ENCODE peak calls at places on chromosomes 7 and 10, in nine cellular contexts. One of them, this sample, is unnamed.

GRCh38 chr10:130485958-130486680 is 349.9 kb downstream of the GLRX3 start:
- DNase-seq in GM12865: no peak
- DNase-seq in foreskin melanocyte: no peak
- DNase-seq in NCI-H226: no peak
- DNase-seq in lower leg skin: peak
- DNase-seq in psoas muscle: no peak
- DNase-seq in NCI-H2171 treated with DMSO at 0.1 percent for 48 hours: no peak
- DNase-seq in mesothelial cell of epicardium: no peak
- DNase-seq in sigmoid colon: peak
- DNase-seq in this sample: no peak

GRCh38 chr10:34187201-34187600 is 627.9 kb downstream of the PARD3 start:
- DNase-seq in GM12865: no peak
- DNase-seq in foreskin melanocyte: no peak
- DNase-seq in NCI-H226: no peak
- DNase-seq in lower leg skin: no peak
- DNase-seq in psoas muscle: no peak
- DNase-seq in NCI-H2171 treated with DMSO at 0.1 percent for 48 hours: no peak
- DNase-seq in mesothelial cell of epicardium: no peak
- DNase-seq in sigmoid colon: no peak
- DNase-seq in this sample: no peak

GRCh38 chr10:76558586-76558985 is 1079.0 kb downstream of the KCNMA1 start:
- DNase-seq in GM12865: no peak
- DNase-seq in foreskin melanocyte: peak
- DNase-seq in NCI-H226: peak
- DNase-seq in lower leg skin: no peak
- DNase-seq in psoas muscle: no peak
- DNase-seq in NCI-H2171 treated with DMSO at 0.1 percent for 48 hours: no peak
- DNase-seq in mesothelial cell of epicardium: no peak
- DNase-seq in sigmoid colon: peak
- DNase-seq in this sample: no peak

GRCh38 chr10:86945361-86946214 is 11.8 kb downstream of the MMRN2 start:
- DNase-seq in GM12865: no peak
- DNase-seq in foreskin melanocyte: no peak
- DNase-seq in NCI-H226: no peak
- DNase-seq in lower leg skin: peak
- DNase-seq in psoas muscle: peak
- DNase-seq in NCI-H2171 treated with DMSO at 0.1 percent for 48 hours: no peak
- DNase-seq in mesothelial cell of epicardium: no peak
- DNase-seq in sigmoid colon: peak
- DNase-seq in this sample: no peak

GRCh38 chr7:127809285-127809702 is 157.3 kb downstream of the SND1 start:
- DNase-seq in GM12865: no peak
- DNase-seq in foreskin melanocyte: no peak
- DNase-seq in NCI-H226: no peak
- DNase-seq in lower leg skin: no peak
- DNase-seq in psoas muscle: peak
- DNase-seq in NCI-H2171 treated with DMSO at 0.1 percent for 48 hours: peak
- DNase-seq in mesothelial cell of epicardium: no peak
- DNase-seq in sigmoid colon: no peak
- DNase-seq in this sample: no peak

GRCh38 chr7:90250601-90251303 is 5.8 kb downstream of the CFAP69 start:
- DNase-seq in GM12865: no peak
- DNase-seq in foreskin melanocyte: no peak
- DNase-seq in NCI-H226: peak
- DNase-seq in lower leg skin: no peak
- DNase-seq in psoas muscle: no peak
- DNase-seq in NCI-H2171 treated with DMSO at 0.1 percent for 48 hours: no peak
- DNase-seq in mesothelial cell of epicardium: no peak
- DNase-seq in sigmoid colon: no peak
- DNase-seq in this sample: peak

GRCh38 chr10:46231087-46231486 is 55.7 kb upstream of the ANTXRL start:
- DNase-seq in GM12865: no peak
- DNase-seq in foreskin melanocyte: no peak
- DNase-seq in NCI-H226: no peak
- DNase-seq in lower leg skin: peak
- DNase-seq in psoas muscle: peak
- DNase-seq in NCI-H2171 treated with DMSO at 0.1 percent for 48 hours: no peak
- DNase-seq in mesothelial cell of epicardium: no peak
- DNase-seq in sigmoid colon: peak
- DNase-seq in this sample: no peak

GRCh38 chr7:7962851-7963250 is 5.7 kb upstream of the GLCCI1 start:
- DNase-seq in GM12865: no peak
- DNase-seq in foreskin melanocyte: no peak
- DNase-seq in NCI-H226: no peak
- DNase-seq in lower leg skin: no peak
- DNase-seq in psoas muscle: no peak
- DNase-seq in NCI-H2171 treated with DMSO at 0.1 percent for 48 hours: no peak
- DNase-seq in mesothelial cell of epicardium: no peak
- DNase-seq in sigmoid colon: no peak
- DNase-seq in this sample: no peak

GRCh38 chr7:113301983-113302382 is 183.6 kb upstream of the SMIM30 start:
- DNase-seq in GM12865: no peak
- DNase-seq in foreskin melanocyte: no peak
- DNase-seq in NCI-H226: no peak
- DNase-seq in lower leg skin: no peak
- DNase-seq in psoas muscle: no peak
- DNase-seq in NCI-H2171 treated with DMSO at 0.1 percent for 48 hours: no peak
- DNase-seq in mesothelial cell of epicardium: no peak
- DNase-seq in sigmoid colon: no peak
- DNase-seq in this sample: no peak

GRCh38 chr10:131907679-131908078 is 6.9 kb downstream of the PPP2R2D start:
- DNase-seq in GM12865: no peak
- DNase-seq in foreskin melanocyte: no peak
- DNase-seq in NCI-H226: no peak
- DNase-seq in lower leg skin: no peak
- DNase-seq in psoas muscle: no peak
- DNase-seq in NCI-H2171 treated with DMSO at 0.1 percent for 48 hours: no peak
- DNase-seq in mesothelial cell of epicardium: no peak
- DNase-seq in sigmoid colon: peak
- DNase-seq in this sample: no peak

GRCh38 chr10:98425511-98426352 is 10.8 kb upstream of the PYROXD2 start:
- DNase-seq in GM12865: peak
- DNase-seq in foreskin melanocyte: no peak
- DNase-seq in NCI-H226: peak
- DNase-seq in lower leg skin: peak
- DNase-seq in psoas muscle: no peak
- DNase-seq in NCI-H2171 treated with DMSO at 0.1 percent for 48 hours: no peak
- DNase-seq in mesothelial cell of epicardium: no peak
- DNase-seq in sigmoid colon: peak
- DNase-seq in this sample: peak

GRCh38 chr7:43584200-43584586 is 1.3 kb downstream of the STK17A start:
- DNase-seq in GM12865: peak
- DNase-seq in foreskin melanocyte: peak
- DNase-seq in NCI-H226: peak
- DNase-seq in lower leg skin: no peak
- DNase-seq in psoas muscle: no peak
- DNase-seq in NCI-H2171 treated with DMSO at 0.1 percent for 48 hours: no peak
- DNase-seq in mesothelial cell of epicardium: no peak
- DNase-seq in sigmoid colon: no peak
- DNase-seq in this sample: peak

GRCh38 chr10:68561804-68562649 is 1.9 kb downstream of the TET1 start:
- DNase-seq in GM12865: no peak
- DNase-seq in foreskin melanocyte: peak
- DNase-seq in NCI-H226: no peak
- DNase-seq in lower leg skin: no peak
- DNase-seq in psoas muscle: no peak
- DNase-seq in NCI-H2171 treated with DMSO at 0.1 percent for 48 hours: no peak
- DNase-seq in mesothelial cell of epicardium: peak
- DNase-seq in sigmoid colon: no peak
- DNase-seq in this sample: no peak

GRCh38 chr10:104350146-104350635 is 3.4 kb upstream of the CFAP58 start:
- DNase-seq in GM12865: peak
- DNase-seq in foreskin melanocyte: no peak
- DNase-seq in NCI-H226: peak
- DNase-seq in lower leg skin: no peak
- DNase-seq in psoas muscle: no peak
- DNase-seq in NCI-H2171 treated with DMSO at 0.1 percent for 48 hours: peak
- DNase-seq in mesothelial cell of epicardium: no peak
- DNase-seq in sigmoid colon: no peak
- DNase-seq in this sample: peak

GRCh38 chr10:6033954-6034353 is 28.2 kb downstream of the IL2RA start:
- DNase-seq in GM12865: no peak
- DNase-seq in foreskin melanocyte: peak
- DNase-seq in NCI-H226: no peak
- DNase-seq in lower leg skin: peak
- DNase-seq in psoas muscle: no peak
- DNase-seq in NCI-H2171 treated with DMSO at 0.1 percent for 48 hours: no peak
- DNase-seq in mesothelial cell of epicardium: no peak
- DNase-seq in sigmoid colon: peak
- DNase-seq in this sample: no peak

GRCh38 chr10:26567349-26567721 is 129.2 kb downstream of the APBB1IP start:
- DNase-seq in GM12865: no peak
- DNase-seq in foreskin melanocyte: no peak
- DNase-seq in NCI-H226: no peak
- DNase-seq in lower leg skin: no peak
- DNase-seq in psoas muscle: no peak
- DNase-seq in NCI-H2171 treated with DMSO at 0.1 percent for 48 hours: no peak
- DNase-seq in mesothelial cell of epicardium: no peak
- DNase-seq in sigmoid colon: no peak
- DNase-seq in this sample: no peak

GRCh38 chr10:17980796-17981195 is 29.1 kb downstream of the SLC39A12 start:
- DNase-seq in GM12865: no peak
- DNase-seq in foreskin melanocyte: no peak
- DNase-seq in NCI-H226: no peak
- DNase-seq in lower leg skin: no peak
- DNase-seq in psoas muscle: no peak
- DNase-seq in NCI-H2171 treated with DMSO at 0.1 percent for 48 hours: no peak
- DNase-seq in mesothelial cell of epicardium: no peak
- DNase-seq in sigmoid colon: no peak
- DNase-seq in this sample: no peak

GRCh38 chr7:136868496-136869005 is at the start of gene CHRM2:
- DNase-seq in GM12865: no peak
- DNase-seq in foreskin melanocyte: no peak
- DNase-seq in NCI-H226: no peak
- DNase-seq in lower leg skin: no peak
- DNase-seq in psoas muscle: peak
- DNase-seq in NCI-H2171 treated with DMSO at 0.1 percent for 48 hours: peak
- DNase-seq in mesothelial cell of epicardium: no peak
- DNase-seq in sigmoid colon: peak
- DNase-seq in this sample: no peak

GRCh38 chr10:59891349-59891748 is 15.0 kb downstream of the CCDC6 start:
- DNase-seq in GM12865: peak
- DNase-seq in foreskin melanocyte: no peak
- DNase-seq in NCI-H226: no peak
- DNase-seq in lower leg skin: no peak
- DNase-seq in psoas muscle: no peak
- DNase-seq in NCI-H2171 treated with DMSO at 0.1 percent for 48 hours: no peak
- DNase-seq in mesothelial cell of epicardium: no peak
- DNase-seq in sigmoid colon: no peak
- DNase-seq in this sample: no peak

GRCh38 chr10:6602700-6603084 is 22.6 kb upstream of the PRKCQ start:
- DNase-seq in GM12865: no peak
- DNase-seq in foreskin melanocyte: no peak
- DNase-seq in NCI-H226: no peak
- DNase-seq in lower leg skin: no peak
- DNase-seq in psoas muscle: no peak
- DNase-seq in NCI-H2171 treated with DMSO at 0.1 percent for 48 hours: no peak
- DNase-seq in mesothelial cell of epicardium: no peak
- DNase-seq in sigmoid colon: no peak
- DNase-seq in this sample: no peak

This sample was measured in endothelial cell of umbilical vein.